ENCODE peak calls at places on chromosome 14, in nine cellular contexts. U is HCT116, Q is A549, B is K562, G is GM23338, H is GM12878, K is Panc1, I is SK-N-SH, F is HepG2. E is an unnamed sample.

GRCh38 chr14:21723431-21724045 is 49.9 kb upstream of the OR4E1 start:
- DNase-seq in U (peak), Q (peak), B (peak), G (peak), H (no peak), K (no peak), I (peak), F (peak), E (peak)

GRCh38 chr14:83535396-83535906 is 1994.5 kb upstream of the FLRT2 start:
- DNase-seq in U (no peak), Q (no peak), B (no peak), G (no peak), H (no peak), K (no peak), I (peak), F (no peak), E (no peak)

GRCh38 chr14:103385994-103386491 is 828 bp downstream of the MARK3 start:
- DNase-seq in U (no peak), Q (no peak), B (no peak), G (peak), H (no peak), K (no peak), I (peak), F (no peak), E (no peak)

GRCh38 chr14:34081576-34082136 is 130.8 kb upstream of the EGLN3 start:
- DNase-seq in U (peak), Q (peak), B (no peak), G (no peak), H (no peak), K (no peak), I (no peak), F (peak), E (no peak)

GRCh38 chr14:71212683-71213107 is 305.4 kb downstream of the PCNX1 start:
- DNase-seq in U (no peak), Q (no peak), B (no peak), G (no peak), H (no peak), K (no peak), I (no peak), F (no peak), E (no peak)

GRCh38 chr14:71245659-71246361 is 338.6 kb downstream of the PCNX1 start:
- DNase-seq in U (no peak), Q (no peak), B (no peak), G (no peak), H (no peak), K (no peak), I (no peak), F (no peak), E (no peak)

GRCh38 chr14:72630374-72630773 is 263.5 kb downstream of the DPF3 start:
- DNase-seq in U (no peak), Q (no peak), B (no peak), G (no peak), H (no peak), K (no peak), I (no peak), F (no peak), E (no peak)

GRCh38 chr14:86372402-86372801 is 842.5 kb downstream of the FLRT2 start:
- DNase-seq in U (no peak), Q (no peak), B (no peak), G (no peak), H (no peak), K (no peak), I (no peak), F (no peak), E (no peak)

GRCh38 chr14:90301122-90301521 is 30.6 kb downstream of the NRDE2 start:
- DNase-seq in U (no peak), Q (no peak), B (no peak), G (no peak), H (no peak), K (no peak), I (no peak), F (no peak), E (peak)

GRCh38 chr14:42992930-42993329 is 1386.3 kb downstream of the LRFN5 start:
- DNase-seq in U (no peak), Q (no peak), B (no peak), G (no peak), H (no peak), K (no peak), I (no peak), F (no peak), E (no peak)

GRCh38 chr14:102000902-102001301 is 36.5 kb downstream of the DYNC1H1 start:
- DNase-seq in U (no peak), Q (no peak), B (no peak), G (no peak), H (no peak), K (no peak), I (no peak), F (no peak), E (no peak)

GRCh38 chr14:22456421-22456820 is 132.6 kb downstream of the DAD1 start:
- DNase-seq in U (no peak), Q (no peak), B (no peak), G (no peak), H (no peak), K (no peak), I (no peak), F (no peak), E (no peak)

GRCh38 chr14:22689186-22689585 is 45.0 kb upstream of the OR6J1 start:
- DNase-seq in U (peak), Q (peak), B (no peak), G (no peak), H (no peak), K (peak), I (no peak), F (peak), E (no peak)

GRCh38 chr14:69241577-69241976 is 18.4 kb upstream of the GALNT16 start:
- DNase-seq in U (no peak), Q (no peak), B (no peak), G (no peak), H (no peak), K (no peak), I (no peak), F (no peak), E (no peak)

GRCh38 chr14:31371651-31372050 is 48.7 kb downstream of the HEATR5A start:
- DNase-seq in U (no peak), Q (no peak), B (no peak), G (no peak), H (no peak), K (no peak), I (no peak), F (no peak), E (peak)

GRCh38 chr14:91841065-91841464 is 26.3 kb downstream of the TC2N start:
- DNase-seq in U (no peak), Q (no peak), B (no peak), G (no peak), H (no peak), K (no peak), I (no peak), F (no peak), E (no peak)

GRCh38 chr14:81656811-81657210 is 123.2 kb upstream of the SEL1L start:
- DNase-seq in U (no peak), Q (no peak), B (no peak), G (no peak), H (no peak), K (no peak), I (no peak), F (no peak), E (no peak)

GRCh38 chr14:60757617-60758016 is 23.1 kb downstream of the MNAT1 start:
- DNase-seq in U (no peak), Q (no peak), B (no peak), G (no peak), H (no peak), K (peak), I (no peak), F (no peak), E (no peak)

GRCh38 chr14:53613404-53614253 is 343.0 kb downstream of the BMP4 start:
- DNase-seq in U (peak), Q (peak), B (no peak), G (peak), H (peak), K (peak), I (no peak), F (peak), E (no peak)

GRCh38 chr14:95222151-95222631 is 64.9 kb upstream of the DICER1 start:
- DNase-seq in U (no peak), Q (no peak), B (no peak), G (peak), H (no peak), K (no peak), I (no peak), F (peak), E (no peak)

GRCh38 chr14:24353551-24354529 is 14.0 kb upstream of the RIPK3 start:
- DNase-seq in U (no peak), Q (no peak), B (no peak), G (no peak), H (no peak), K (no peak), I (no peak), F (peak), E (peak)

GRCh38 chr14:92482621-92483319 is 30.8 kb upstream of the RIN3 start:
- DNase-seq in U (no peak), Q (no peak), B (no peak), G (no peak), H (no peak), K (no peak), I (no peak), F (no peak), E (no peak)

GRCh38 chr14:44170099-44170498 is 337.0 kb downstream of the FSCB start:
- DNase-seq in U (no peak), Q (no peak), B (no peak), G (no peak), H (no peak), K (no peak), I (no peak), F (no peak), E (no peak)

GRCh38 chr14:103316723-103317122 is 17.3 kb upstream of the EIF5 start:
- DNase-seq in U (no peak), Q (no peak), B (peak), G (peak), H (no peak), K (no peak), I (no peak), F (no peak), E (no peak)

GRCh38 chr14:51342226-51342625 is 102.2 kb downstream of the TMX1 start:
- DNase-seq in U (no peak), Q (peak), B (no peak), G (no peak), H (no peak), K (peak), I (no peak), F (peak), E (no peak)

GRCh38 chr14:102980409-102980810 is 57.9 kb downstream of the AMN start:
- DNase-seq in U (no peak), Q (no peak), B (no peak), G (no peak), H (no peak), K (no peak), I (no peak), F (no peak), E (no peak)

GRCh38 chr14:37343307-37344094 is 145.8 kb downstream of the MIPOL1 start:
- DNase-seq in U (no peak), Q (no peak), B (no peak), G (no peak), H (no peak), K (no peak), I (no peak), F (no peak), E (no peak)

GRCh38 chr14:61174395-61175386 is 106.4 kb downstream of the TMEM30B start:
- DNase-seq in U (no peak), Q (no peak), B (no peak), G (no peak), H (no peak), K (no peak), I (no peak), F (no peak), E (no peak)

GRCh38 chr14:71050227-71050823 is 143.1 kb downstream of the PCNX1 start:
- DNase-seq in U (no peak), Q (peak), B (peak), G (peak), H (no peak), K (no peak), I (peak), F (no peak), E (no peak)

GRCh38 chr14:69345402-69345801 is 52.7 kb downstream of the ERH start:
- DNase-seq in U (no peak), Q (no peak), B (no peak), G (peak), H (no peak), K (no peak), I (no peak), F (no peak), E (no peak)

GRCh38 chr14:96109956-96110355 is 70.8 kb downstream of the C14orf132 start:
- DNase-seq in U (no peak), Q (no peak), B (no peak), G (no peak), H (no peak), K (no peak), I (no peak), F (no peak), E (no peak)

GRCh38 chr14:93133476-93133875 is 17.8 kb upstream of the ITPK1 start:
- DNase-seq in U (no peak), Q (no peak), B (no peak), G (no peak), H (no peak), K (no peak), I (no peak), F (no peak), E (no peak)

GRCh38 chr14:61493239-61493638 is 171.9 kb downstream of the PRKCH start:
- DNase-seq in U (no peak), Q (peak), B (no peak), G (no peak), H (no peak), K (no peak), I (no peak), F (no peak), E (no peak)

GRCh38 chr14:92440345-92441003 is 73.1 kb upstream of the RIN3 start:
- DNase-seq in U (no peak), Q (no peak), B (no peak), G (no peak), H (no peak), K (no peak), I (no peak), F (no peak), E (no peak)

GRCh38 chr14:20622816-20623291 is 18.6 kb downstream of the OR6S1 start:
- DNase-seq in U (no peak), Q (no peak), B (no peak), G (no peak), H (no peak), K (no peak), I (no peak), F (no peak), E (no peak)

GRCh38 chr14:105588236-105588860 is 62.0 kb downstream of the TMEM121 start:
- DNase-seq in U (no peak), Q (no peak), B (no peak), G (no peak), H (no peak), K (no peak), I (no peak), F (no peak), E (no peak)

GRCh38 chr14:105581551-105582341 is 55.4 kb downstream of the TMEM121 start:
- DNase-seq in U (no peak), Q (no peak), B (no peak), G (no peak), H (peak), K (no peak), I (no peak), F (no peak), E (no peak)

GRCh38 chr14:105578070-105578469 is 51.7 kb downstream of the TMEM121 start:
- DNase-seq in U (no peak), Q (no peak), B (no peak), G (no peak), H (no peak), K (no peak), I (no peak), F (no peak), E (no peak)

GRCh38 chr14:105577339-105577861 is 51.0 kb downstream of the TMEM121 start:
- DNase-seq in U (no peak), Q (no peak), B (no peak), G (no peak), H (no peak), K (no peak), I (no peak), F (no peak), E (no peak)

DNA sequence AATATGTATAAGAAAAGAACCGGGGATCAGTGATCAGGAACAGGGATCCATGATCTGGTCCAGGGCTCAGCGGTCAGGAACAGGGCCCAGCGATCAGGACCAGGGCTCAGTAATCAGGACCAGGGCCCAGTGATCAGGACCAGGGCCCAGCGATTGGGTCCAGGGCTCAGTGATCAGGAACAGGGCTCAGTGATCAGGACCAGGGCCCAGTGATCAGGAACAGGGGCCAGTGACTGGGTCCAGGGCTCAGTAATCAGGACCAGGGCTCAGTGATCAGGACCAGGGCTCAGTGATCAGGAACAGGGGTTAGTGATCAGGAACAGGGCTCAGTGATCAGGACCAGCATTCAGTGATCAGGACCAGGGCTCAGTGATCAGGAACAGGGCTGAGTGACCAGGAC is 56.3 kb downstream of the TMEM121 start:
- DNase-seq in U (no peak), Q (no peak), B (no peak), G (no peak), H (no peak), K (no peak), I (no peak), F (peak), E (no peak)
- TF ChIP-seq REST in U (no peak), Q (no peak), B (no peak), G (no peak), H (no peak), K (no peak), I (no peak), F (no peak), E (no peak)

GRCh38 chr14:56154321-56154720 is 36.1 kb downstream of the PELI2 start:
- DNase-seq in U (no peak), Q (no peak), B (no peak), G (no peak), H (no peak), K (no peak), I (no peak), F (no peak), E (peak)

GRCh38 chr14:56160058-56160457 is 41.8 kb downstream of the PELI2 start:
- DNase-seq in U (no peak), Q (no peak), B (no peak), G (no peak), H (no peak), K (no peak), I (no peak), F (no peak), E (no peak)

GRCh38 chr14:56161658-56162057 is 43.4 kb downstream of the PELI2 start:
- DNase-seq in U (no peak), Q (no peak), B (no peak), G (no peak), H (no peak), K (no peak), I (no peak), F (no peak), E (no peak)

GRCh38 chr14:56156096-56156495 is 37.9 kb downstream of the PELI2 start:
- DNase-seq in U (no peak), Q (no peak), B (no peak), G (no peak), H (no peak), K (no peak), I (no peak), F (no peak), E (no peak)

GRCh38 chr14:56159066-56159465 is 40.9 kb downstream of the PELI2 start:
- DNase-seq in U (no peak), Q (no peak), B (no peak), G (no peak), H (no peak), K (no peak), I (no peak), F (no peak), E (no peak)
- TF ChIP-seq REST in U (no peak), Q (no peak), B (no peak), G (no peak), H (no peak), K (no peak), I (no peak), F (no peak), E (no peak)

DNA sequence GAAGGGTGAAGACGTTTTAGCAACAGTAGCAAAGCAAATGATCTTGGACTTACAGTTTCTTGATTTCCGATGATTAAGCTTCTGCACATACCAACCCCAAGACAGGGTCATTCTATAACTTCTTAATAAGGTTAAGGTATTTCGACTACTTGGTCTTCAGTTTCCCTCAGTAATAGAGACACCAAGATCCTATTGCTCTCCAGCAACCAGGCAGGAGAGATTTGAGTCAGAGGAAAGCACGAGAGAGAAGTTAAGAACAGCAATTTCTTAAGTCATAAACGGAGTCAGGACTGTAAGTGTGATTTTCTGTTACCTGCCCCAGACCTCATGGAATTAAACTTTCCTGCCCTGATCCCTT is 215.6 kb downstream of the TTC8 start:
- DNase-seq in U (no peak), Q (no peak), B (no peak), G (no peak), H (no peak), K (no peak), I (no peak), F (no peak), E (no peak)
- TF ChIP-seq REST in U (no peak), Q (no peak), B (no peak), G (no peak), H (no peak), K (no peak), I (no peak), F (no peak), E (no peak)

GRCh38 chr14:52550661-52551060 is 1.6 kb downstream of the TXNDC16 start:
- DNase-seq in U (no peak), Q (no peak), B (no peak), G (no peak), H (no peak), K (no peak), I (no peak), F (no peak), E (no peak)
- TF ChIP-seq REST in U (no peak), Q (no peak), B (no peak), G (no peak), H (no peak), K (no peak), I (no peak), F (no peak), E (no peak)

DNA sequence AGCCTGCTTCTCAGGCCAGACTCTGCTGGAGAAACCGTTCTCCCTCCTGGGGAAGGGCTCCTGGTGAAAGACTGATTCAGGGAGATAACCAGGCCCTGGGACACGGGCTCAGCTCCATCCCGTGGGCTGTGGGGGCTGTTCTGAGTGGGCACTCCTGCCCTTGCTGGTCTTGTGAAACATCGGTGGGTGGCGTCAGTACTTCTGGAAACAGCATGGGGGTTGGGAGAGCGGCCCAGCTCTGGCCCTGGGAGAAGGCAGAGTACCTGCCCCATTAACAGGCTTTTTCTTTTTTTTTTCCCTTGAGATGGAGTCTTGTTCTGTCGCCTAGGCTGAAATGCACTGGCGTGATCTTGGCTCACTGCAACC is 786 bp downstream of the SLC25A47 start:
- DNase-seq in U (no peak), Q (no peak), B (no peak), G (no peak), H (no peak), K (no peak), I (no peak), F (no peak), E (no peak)
- TF ChIP-seq REST in U (no peak), Q (no peak), B (no peak), G (no peak), H (no peak), K (no peak), I (no peak), F (no peak), E (no peak)